ENCODE peak calls at places on chromosomes 5 and 9, in five cellular contexts. One of them, this sample, is unnamed.

GRCh38 chr9:108643756-108644510 is 211.9 kb downstream of the ACTL7B start:
- DNase-seq in IMR-90: no peak
- DNase-seq in brain microvascular endothelial cell: peak
- DNase-seq in left ventricle myocardium inferior: no peak
- DNase-seq in omental fat pad: no peak
- DNase-seq in this sample: no peak

GRCh38 chr5:33755216-33755615 is 136.6 kb downstream of the ADAMTS12 start:
- DNase-seq in IMR-90: peak
- DNase-seq in omental fat pad: no peak
- DNase-seq in brain microvascular endothelial cell: peak
- DNase-seq in left ventricle myocardium inferior: no peak
- DNase-seq in this sample: no peak

GRCh38 chr5:126124706-126125345 is 298.4 kb upstream of the GRAMD2B start:
- DNase-seq in brain microvascular endothelial cell: peak
- DNase-seq in left ventricle myocardium inferior: no peak
- DNase-seq in omental fat pad: no peak
- DNase-seq in IMR-90: peak
- DNase-seq in this sample: no peak

GRCh38 chr5:133235696-133236426 is 184.0 kb downstream of the HSPA4 start:
- DNase-seq in IMR-90: peak
- DNase-seq in brain microvascular endothelial cell: no peak
- DNase-seq in omental fat pad: no peak
- DNase-seq in left ventricle myocardium inferior: no peak
- DNase-seq in this sample: no peak

GRCh38 chr5:38922199-38922598 is 76.4 kb downstream of the OSMR start:
- DNase-seq in left ventricle myocardium inferior: peak
- DNase-seq in IMR-90: peak
- DNase-seq in brain microvascular endothelial cell: peak
- DNase-seq in omental fat pad: no peak
- DNase-seq in this sample: peak

GRCh38 chr5:82707741-82708140 is 369.5 kb downstream of the TMEM167A start:
- DNase-seq in omental fat pad: no peak
- DNase-seq in brain microvascular endothelial cell: peak
- DNase-seq in IMR-90: no peak
- DNase-seq in left ventricle myocardium inferior: no peak
- DNase-seq in this sample: no peak

GRCh38 chr5:151577566-151577965 is 13.6 kb downstream of the FAT2 start:
- DNase-seq in brain microvascular endothelial cell: no peak
- DNase-seq in omental fat pad: no peak
- DNase-seq in IMR-90: no peak
- DNase-seq in left ventricle myocardium inferior: no peak
- DNase-seq in this sample: no peak

GRCh38 chr5:140044041-140044440 is 942 bp upstream of the NRG2 start:
- DNase-seq in brain microvascular endothelial cell: no peak
- DNase-seq in left ventricle myocardium inferior: no peak
- DNase-seq in IMR-90: no peak
- DNase-seq in omental fat pad: no peak
- DNase-seq in this sample: no peak

GRCh38 chr9:124262596-124263045 is 4.9 kb downstream of the NEK6 start:
- DNase-seq in IMR-90: peak
- DNase-seq in brain microvascular endothelial cell: no peak
- DNase-seq in left ventricle myocardium inferior: no peak
- DNase-seq in omental fat pad: no peak
- DNase-seq in this sample: no peak

GRCh38 chr5:131635755-131636479 is 888 bp upstream of the RAPGEF6 start:
- DNase-seq in brain microvascular endothelial cell: no peak
- DNase-seq in IMR-90: no peak
- DNase-seq in left ventricle myocardium inferior: no peak
- DNase-seq in omental fat pad: peak
- DNase-seq in this sample: no peak

GRCh38 chr5:133427121-133427777 is 185.1 kb downstream of the FSTL4 start:
- DNase-seq in left ventricle myocardium inferior: no peak
- DNase-seq in brain microvascular endothelial cell: peak
- DNase-seq in omental fat pad: no peak
- DNase-seq in IMR-90: peak
- DNase-seq in this sample: no peak

GRCh38 chr5:45385321-45386058 is 310.7 kb downstream of the HCN1 start:
- DNase-seq in brain microvascular endothelial cell: peak
- DNase-seq in left ventricle myocardium inferior: no peak
- DNase-seq in omental fat pad: no peak
- DNase-seq in IMR-90: peak
- DNase-seq in this sample: no peak

GRCh38 chr5:44389410-44389879 is at the start of gene FGF10:
- DNase-seq in IMR-90: no peak
- DNase-seq in omental fat pad: no peak
- DNase-seq in left ventricle myocardium inferior: peak
- DNase-seq in brain microvascular endothelial cell: no peak
- DNase-seq in this sample: peak

GRCh38 chr5:101045689-101046088 is 142.6 kb upstream of the ST8SIA4 start:
- DNase-seq in IMR-90: no peak
- DNase-seq in left ventricle myocardium inferior: no peak
- DNase-seq in omental fat pad: no peak
- DNase-seq in brain microvascular endothelial cell: no peak
- DNase-seq in this sample: no peak

DNA sequence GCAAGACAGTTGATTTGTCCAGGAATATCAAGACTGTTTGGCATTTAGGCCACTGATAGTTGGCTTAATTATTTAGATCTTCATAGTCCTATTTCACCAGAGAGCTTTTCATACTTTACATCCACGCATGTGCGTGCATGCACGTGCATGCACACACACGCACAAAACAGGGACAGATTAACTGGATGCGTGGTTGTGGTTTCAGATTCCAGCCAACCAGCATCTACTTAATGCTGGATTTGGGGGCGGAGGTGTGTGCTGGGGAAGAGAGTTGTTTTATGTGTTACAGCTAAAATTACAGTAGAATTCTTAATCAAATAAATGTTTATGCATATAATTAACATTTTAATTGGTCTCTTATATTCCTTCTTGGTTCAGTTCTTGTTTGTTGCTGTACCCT is 7.3 kb downstream of the RNF14 start:
- DNase-seq in brain microvascular endothelial cell: no peak
- DNase-seq in left ventricle myocardium inferior: no peak
- DNase-seq in omental fat pad: no peak
- DNase-seq in IMR-90: no peak
- DNase-seq in this sample: no peak
- TF ChIP-seq CTCF in brain microvascular endothelial cell: no peak
- TF ChIP-seq CTCF in left ventricle myocardium inferior: no peak
- TF ChIP-seq CTCF in omental fat pad: no peak
- TF ChIP-seq CTCF in IMR-90: no peak
- TF ChIP-seq CTCF in this sample: no peak

GRCh38 chr5:57338068-57338848 is 144.4 kb downstream of the ACTBL2 start:
- DNase-seq in brain microvascular endothelial cell: no peak
- DNase-seq in IMR-90: no peak
- DNase-seq in omental fat pad: no peak
- DNase-seq in left ventricle myocardium inferior: no peak
- DNase-seq in this sample: no peak

GRCh38 chr5:57327934-57328333 is 154.1 kb downstream of the GPBP1 start:
- DNase-seq in IMR-90: peak
- DNase-seq in left ventricle myocardium inferior: no peak
- DNase-seq in brain microvascular endothelial cell: no peak
- DNase-seq in omental fat pad: no peak
- DNase-seq in this sample: no peak

GRCh38 chr5:57334475-57334874 is 148.1 kb downstream of the ACTBL2 start:
- DNase-seq in IMR-90: peak
- DNase-seq in omental fat pad: no peak
- DNase-seq in left ventricle myocardium inferior: no peak
- DNase-seq in brain microvascular endothelial cell: no peak
- DNase-seq in this sample: no peak

GRCh38 chr5:57335092-57335491 is 147.5 kb downstream of the ACTBL2 start:
- DNase-seq in IMR-90: peak
- DNase-seq in omental fat pad: no peak
- DNase-seq in left ventricle myocardium inferior: no peak
- DNase-seq in brain microvascular endothelial cell: peak
- DNase-seq in this sample: no peak

GRCh38 chr5:57332350-57332749 is 150.3 kb downstream of the ACTBL2 start:
- DNase-seq in brain microvascular endothelial cell: no peak
- DNase-seq in IMR-90: peak
- DNase-seq in omental fat pad: no peak
- DNase-seq in left ventricle myocardium inferior: no peak
- DNase-seq in this sample: no peak
- TF ChIP-seq CTCF in brain microvascular endothelial cell: no peak
- TF ChIP-seq CTCF in IMR-90: no peak
- TF ChIP-seq CTCF in omental fat pad: no peak
- TF ChIP-seq CTCF in left ventricle myocardium inferior: no peak
- TF ChIP-seq CTCF in this sample: no peak

GRCh38 chr9:38066167-38066906 is 2.7 kb downstream of the SHB start:
- DNase-seq in left ventricle myocardium inferior: no peak
- DNase-seq in IMR-90: no peak
- DNase-seq in omental fat pad: no peak
- DNase-seq in brain microvascular endothelial cell: no peak
- DNase-seq in this sample: no peak
- TF ChIP-seq CTCF in left ventricle myocardium inferior: peak
- TF ChIP-seq CTCF in IMR-90: peak
- TF ChIP-seq CTCF in omental fat pad: no peak
- TF ChIP-seq CTCF in brain microvascular endothelial cell: peak
- TF ChIP-seq CTCF in this sample: no peak

GRCh38 chr9:33044677-33045282 is 19.7 kb downstream of the DNAJA1 start:
- DNase-seq in brain microvascular endothelial cell: no peak
- DNase-seq in omental fat pad: no peak
- DNase-seq in IMR-90: no peak
- DNase-seq in left ventricle myocardium inferior: no peak
- DNase-seq in this sample: peak
- TF ChIP-seq CTCF in brain microvascular endothelial cell: peak
- TF ChIP-seq CTCF in omental fat pad: no peak
- TF ChIP-seq CTCF in IMR-90: peak
- TF ChIP-seq CTCF in left ventricle myocardium inferior: no peak
- TF ChIP-seq CTCF in this sample: no peak